ENCODE peak calls at places on chromosomes 1 and 21, in five cellular contexts. One of them, this sample, is unnamed.

GRCh38 chr1:73056826-73057225 is 774.5 kb upstream of the NEGR1 start:
- DNase-seq in gastrocnemius medialis: no peak
- DNase-seq in heart left ventricle: no peak
- DNase-seq in H9: no peak
- DNase-seq in HCT116: no peak
- DNase-seq in this sample: no peak

GRCh38 chr1:24526940-24527542 is 24.4 kb downstream of the RCAN3 start:
- DNase-seq in HCT116: peak; percentile 16
- DNase-seq in heart left ventricle: no peak
- DNase-seq in H9: no peak
- DNase-seq in gastrocnemius medialis: no peak
- DNase-seq in this sample: no peak

GRCh38 chr1:111471012-111471411 is 2.8 kb upstream of the C1orf162 start:
- DNase-seq in H9: no peak
- DNase-seq in HCT116: no peak
- DNase-seq in gastrocnemius medialis: peak; percentile 20
- DNase-seq in heart left ventricle: peak; percentile 44
- DNase-seq in this sample: peak; percentile 47

GRCh38 chr1:23422313-23422877 is 2.2 kb downstream of the TCEA3 start:
- DNase-seq in H9: no peak
- DNase-seq in gastrocnemius medialis: peak; percentile 33
- DNase-seq in HCT116: no peak
- DNase-seq in heart left ventricle: peak; percentile 74
- DNase-seq in this sample: peak; percentile 53

GRCh38 chr1:187621961-187622360 is 793.2 kb downstream of the PLA2G4A start:
- DNase-seq in H9: no peak
- DNase-seq in gastrocnemius medialis: no peak
- DNase-seq in heart left ventricle: no peak
- DNase-seq in HCT116: no peak
- DNase-seq in this sample: no peak

GRCh38 chr1:16397095-16397494 is 30.1 kb downstream of the SZRD1 start:
- DNase-seq in HCT116: no peak
- DNase-seq in gastrocnemius medialis: no peak
- DNase-seq in heart left ventricle: no peak
- DNase-seq in H9: no peak
- DNase-seq in this sample: no peak

GRCh38 chr1:109671067-109671466 is 3.2 kb downstream of the GSTM2 start:
- DNase-seq in H9: no peak
- DNase-seq in heart left ventricle: no peak
- DNase-seq in gastrocnemius medialis: no peak
- DNase-seq in HCT116: no peak
- DNase-seq in this sample: no peak

GRCh38 chr21:34073749-34074282 is 438 bp downstream of the MRPS6 start:
- DNase-seq in gastrocnemius medialis: peak; percentile 8
- DNase-seq in heart left ventricle: peak; percentile 53
- DNase-seq in H9: no peak
- DNase-seq in HCT116: no peak
- DNase-seq in this sample: no peak

GRCh38 chr1:69700770-69701169 is 133.0 kb downstream of the LRRC7 start:
- DNase-seq in heart left ventricle: no peak
- DNase-seq in gastrocnemius medialis: no peak
- DNase-seq in HCT116: peak; percentile 6
- DNase-seq in H9: peak; percentile 55
- DNase-seq in this sample: no peak

GRCh38 chr1:62401034-62401433 is 35.8 kb upstream of the USP1 start:
- DNase-seq in heart left ventricle: no peak
- DNase-seq in HCT116: no peak
- DNase-seq in gastrocnemius medialis: no peak
- DNase-seq in H9: no peak
- DNase-seq in this sample: no peak

GRCh38 chr1:65209005-65209885 is 61.2 kb downstream of the AK4 start:
- DNase-seq in gastrocnemius medialis: peak; percentile 6
- DNase-seq in heart left ventricle: no peak
- DNase-seq in HCT116: peak; percentile 31
- DNase-seq in H9: no peak
- DNase-seq in this sample: no peak

GRCh38 chr1:199020046-199020445 is 381.2 kb downstream of the PTPRC start:
- DNase-seq in gastrocnemius medialis: no peak
- DNase-seq in heart left ventricle: no peak
- DNase-seq in HCT116: no peak
- DNase-seq in H9: no peak
- DNase-seq in this sample: no peak

GRCh38 chr1:161506336-161507223 is 1.3 kb downstream of the FCGR2A start:
- DNase-seq in H9: no peak
- DNase-seq in HCT116: no peak
- DNase-seq in heart left ventricle: no peak
- DNase-seq in gastrocnemius medialis: peak; percentile 8
- DNase-seq in this sample: no peak

GRCh38 chr1:211951856-211952255 is 83.5 kb downstream of the INTS7 start:
- DNase-seq in gastrocnemius medialis: no peak
- DNase-seq in HCT116: peak; percentile 28
- DNase-seq in H9: no peak
- DNase-seq in heart left ventricle: no peak
- DNase-seq in this sample: no peak

GRCh38 chr1:50526431-50526830 is 103.2 kb upstream of the DMRTA2 start:
- DNase-seq in gastrocnemius medialis: no peak
- DNase-seq in heart left ventricle: no peak
- DNase-seq in HCT116: no peak
- DNase-seq in H9: no peak
- DNase-seq in this sample: no peak

GRCh38 chr1:51758310-51758709 is 120.2 kb downstream of the NRDC start:
- DNase-seq in heart left ventricle: no peak
- DNase-seq in gastrocnemius medialis: no peak
- DNase-seq in HCT116: no peak
- DNase-seq in H9: no peak
- DNase-seq in this sample: no peak

GRCh38 chr1:8147922-8148321 is 121.8 kb upstream of the ERRFI1 start:
- DNase-seq in H9: no peak
- DNase-seq in heart left ventricle: no peak
- DNase-seq in gastrocnemius medialis: no peak
- DNase-seq in HCT116: no peak
- DNase-seq in this sample: no peak

GRCh38 chr1:2789164-2789985 is 12.1 kb downstream of the TTC34 start:
- DNase-seq in heart left ventricle: no peak
- DNase-seq in gastrocnemius medialis: no peak
- DNase-seq in H9: no peak
- DNase-seq in HCT116: no peak
- DNase-seq in this sample: no peak

GRCh38 chr1:78339490-78339889 is 151.3 kb upstream of the PTGFR start:
- DNase-seq in HCT116: no peak
- DNase-seq in gastrocnemius medialis: no peak
- DNase-seq in H9: no peak
- DNase-seq in heart left ventricle: no peak
- DNase-seq in this sample: no peak

GRCh38 chr1:8398086-8398485 is 80.2 kb downstream of the SLC45A1 start:
- DNase-seq in HCT116: no peak
- DNase-seq in heart left ventricle: no peak
- DNase-seq in gastrocnemius medialis: no peak
- DNase-seq in H9: no peak
- DNase-seq in this sample: no peak

GRCh38 chr1:88998716-88999115 is 6.3 kb upstream of the KYAT3 start:
- DNase-seq in heart left ventricle: no peak
- DNase-seq in HCT116: peak; percentile 49
- DNase-seq in gastrocnemius medialis: no peak
- DNase-seq in H9: no peak
- DNase-seq in this sample: no peak

GRCh38 chr1:224629965-224630364 is 13.8 kb downstream of the CNIH3 start:
- DNase-seq in heart left ventricle: no peak
- DNase-seq in HCT116: no peak
- DNase-seq in H9: no peak
- DNase-seq in gastrocnemius medialis: no peak
- DNase-seq in this sample: no peak

GRCh38 chr1:46400398-46400797 is 6.3 kb downstream of the FAAH start:
- DNase-seq in H9: no peak
- DNase-seq in HCT116: no peak
- DNase-seq in heart left ventricle: no peak
- DNase-seq in gastrocnemius medialis: no peak
- DNase-seq in this sample: no peak

GRCh38 chr1:9181990-9182783 is 52.4 kb upstream of the H6PD start:
- DNase-seq in heart left ventricle: peak; percentile 52
- DNase-seq in gastrocnemius medialis: no peak
- DNase-seq in HCT116: no peak
- DNase-seq in H9: peak; percentile 62
- DNase-seq in this sample: no peak

GRCh38 chr1:181206513-181206912 is 118.0 kb downstream of the IER5 start:
- DNase-seq in gastrocnemius medialis: no peak
- DNase-seq in heart left ventricle: no peak
- DNase-seq in HCT116: no peak
- DNase-seq in H9: no peak
- DNase-seq in this sample: no peak

GRCh38 chr1:107789817-107790609 is 175.0 kb downstream of the VAV3 start:
- DNase-seq in gastrocnemius medialis: no peak
- DNase-seq in HCT116: no peak
- DNase-seq in heart left ventricle: no peak
- DNase-seq in H9: no peak
- DNase-seq in this sample: no peak

GRCh38 chr1:54008876-54009275 is 9.1 kb downstream of the LDLRAD1 start:
- DNase-seq in heart left ventricle: no peak
- DNase-seq in gastrocnemius medialis: no peak
- DNase-seq in HCT116: no peak
- DNase-seq in H9: no peak
- DNase-seq in this sample: no peak

DNA sequence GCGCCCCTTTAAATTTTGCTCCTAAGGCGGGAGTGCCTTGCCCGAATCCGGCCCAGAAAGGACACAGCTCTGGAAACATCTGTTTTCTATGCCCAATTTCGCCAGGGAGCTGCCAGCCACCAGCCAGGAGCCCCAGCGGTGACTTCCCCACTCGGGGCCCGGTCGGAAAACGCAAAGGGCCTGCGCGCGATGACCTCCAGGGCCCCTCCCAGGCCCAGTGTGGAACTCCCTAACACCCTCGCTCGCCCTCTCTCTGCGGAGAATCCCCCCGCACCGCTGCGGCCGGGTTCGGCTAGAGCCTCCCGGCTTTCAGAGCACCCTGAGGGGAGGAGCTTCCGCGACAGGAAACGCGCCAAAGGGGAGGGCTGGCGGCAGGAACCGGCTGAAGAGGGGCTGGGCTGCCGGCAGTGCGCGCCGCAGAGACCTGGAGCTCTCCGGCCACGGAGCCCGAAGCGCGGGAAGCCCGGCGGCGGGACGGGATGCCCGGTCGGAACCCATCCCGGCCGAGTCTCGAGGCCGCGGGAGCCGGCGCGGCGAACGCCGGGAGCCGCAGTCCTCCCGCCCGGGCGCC is 505 bp downstream of the CLSPN start:
- DNase-seq in gastrocnemius medialis: peak; percentile 39
- DNase-seq in heart left ventricle: peak; percentile 90
- DNase-seq in H9: peak; percentile 93
- DNase-seq in HCT116: peak; percentile 61
- DNase-seq in this sample: peak; percentile 78
- TF ChIP-seq CTCF in gastrocnemius medialis: no peak
- TF ChIP-seq CTCF in heart left ventricle: peak; percentile 35
- TF ChIP-seq CTCF in H9: peak; percentile 32
- TF ChIP-seq CTCF in HCT116: no peak
- TF ChIP-seq CTCF in this sample: no peak

GRCh38 chr21:43278766-43279577 is 110.2 kb downstream of the CRYAA start:
- DNase-seq in heart left ventricle: no peak
- DNase-seq in HCT116: no peak
- DNase-seq in H9: no peak
- DNase-seq in gastrocnemius medialis: no peak
- DNase-seq in this sample: no peak

GRCh38 chr21:43278359-43278758 is 109.6 kb downstream of the CRYAA start:
- DNase-seq in H9: no peak
- DNase-seq in heart left ventricle: no peak
- DNase-seq in HCT116: no peak
- DNase-seq in gastrocnemius medialis: no peak
- DNase-seq in this sample: no peak

GRCh38 chr21:43276811-43277210 is 108.0 kb downstream of the CRYAA start:
- DNase-seq in heart left ventricle: no peak
- DNase-seq in gastrocnemius medialis: no peak
- DNase-seq in HCT116: no peak
- DNase-seq in H9: no peak
- DNase-seq in this sample: no peak

GRCh38 chr21:43279578-43279894 is 110.7 kb downstream of the CRYAA start:
- DNase-seq in gastrocnemius medialis: no peak
- DNase-seq in HCT116: no peak
- DNase-seq in H9: no peak
- DNase-seq in heart left ventricle: no peak
- DNase-seq in this sample: no peak

DNA sequence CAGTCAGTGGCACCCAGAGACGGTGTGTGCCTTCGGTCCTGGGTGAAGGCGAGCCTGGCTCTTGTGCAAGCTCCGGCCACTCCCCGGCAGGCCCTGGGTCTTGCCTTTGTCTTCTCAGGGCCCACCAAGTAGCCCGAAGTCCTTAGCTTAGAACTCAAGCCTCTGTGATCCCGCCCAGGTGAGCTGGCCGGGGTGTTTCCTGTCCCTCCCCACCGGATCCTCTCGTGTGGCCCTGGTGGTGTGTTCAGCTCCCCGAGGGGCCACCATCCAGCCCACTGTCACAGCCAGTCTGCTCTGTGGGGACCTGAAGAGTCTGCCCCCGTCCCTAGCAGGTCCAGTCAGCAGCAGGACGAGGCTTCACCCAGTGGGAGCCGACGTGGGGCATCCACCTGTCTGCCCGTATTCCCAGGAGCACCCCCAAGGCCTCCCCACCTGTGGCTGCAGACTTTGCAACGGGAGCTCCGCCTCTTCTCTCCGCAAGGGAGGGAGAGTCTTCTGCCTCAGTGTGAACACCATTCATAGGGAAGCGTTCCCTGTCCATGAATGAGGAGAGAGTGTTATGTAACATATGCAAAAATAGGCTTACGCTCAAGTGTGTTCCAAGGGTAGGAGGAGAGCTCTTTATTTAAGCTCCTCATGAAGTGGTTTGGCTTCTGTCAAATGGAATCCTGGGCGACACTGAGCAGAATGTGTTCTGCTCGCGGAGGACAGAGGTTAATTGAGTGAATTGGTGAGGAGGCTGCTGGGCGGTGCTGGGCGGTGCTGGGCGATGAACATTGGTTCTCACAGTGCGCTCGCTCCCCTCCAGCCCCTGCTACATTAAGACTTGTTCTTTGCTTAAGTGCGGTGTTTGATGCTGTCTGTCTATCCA is 108.9 kb downstream of the CRYAA start:
- DNase-seq in H9: no peak
- DNase-seq in HCT116: no peak
- DNase-seq in gastrocnemius medialis: no peak
- DNase-seq in heart left ventricle: no peak
- DNase-seq in this sample: no peak
- H3K27me3 ChIP-seq in H9: no peaks in the 10 kb centered on the region
- H3K27me3 ChIP-seq in HCT116: peaks cover 5% of the 10 kb centered on the region
- H3K27me3 ChIP-seq in gastrocnemius medialis: peaks cover 15% of the 10 kb centered on the region
- H3K27me3 ChIP-seq in heart left ventricle: peaks cover 2% of the 10 kb centered on the region
- H3K27me3 ChIP-seq in this sample: peaks cover 33% of the 10 kb centered on the region

DNA sequence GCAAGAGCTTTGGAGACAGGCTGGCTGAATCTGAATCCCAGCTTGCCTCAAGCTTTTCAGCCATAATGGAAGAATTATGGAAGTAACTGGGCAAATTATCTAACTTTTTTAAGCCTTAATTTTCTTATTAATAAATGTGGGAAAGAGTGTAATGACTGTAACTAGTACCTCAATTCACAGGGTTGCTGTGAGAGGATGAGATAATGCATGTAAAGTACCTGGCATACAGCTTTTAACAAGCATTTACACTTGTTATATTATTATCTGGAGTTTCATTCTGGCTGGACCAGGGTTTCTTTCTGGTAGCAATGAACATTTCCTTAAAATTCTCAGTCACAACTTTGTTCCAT is 15.9 kb upstream of the TNFSF4 start:
- DNase-seq in HCT116: no peak
- DNase-seq in heart left ventricle: no peak
- DNase-seq in H9: no peak
- DNase-seq in gastrocnemius medialis: no peak
- DNase-seq in this sample: no peak
- TF ChIP-seq CTCF in HCT116: no peak
- TF ChIP-seq CTCF in heart left ventricle: no peak
- TF ChIP-seq CTCF in H9: no peak
- TF ChIP-seq CTCF in gastrocnemius medialis: no peak
- TF ChIP-seq CTCF in this sample: no peak

GRCh38 chr21:44352253-44352860 is 1.1 kb upstream of the TRPM2 start:
- DNase-seq in H9: no peak
- DNase-seq in heart left ventricle: no peak
- DNase-seq in HCT116: no peak
- DNase-seq in gastrocnemius medialis: no peak
- DNase-seq in this sample: no peak
- H3K27me3 ChIP-seq in H9: no peaks in the 10 kb centered on the region
- H3K27me3 ChIP-seq in heart left ventricle: peaks cover 34% of the 10 kb centered on the region
- H3K27me3 ChIP-seq in HCT116: no peaks in the 10 kb centered on the region
- H3K27me3 ChIP-seq in gastrocnemius medialis: peaks cover 25% of the 10 kb centered on the region
- H3K27me3 ChIP-seq in this sample: peaks cover 15% of the 10 kb centered on the region

This sample was measured in CD4-positive, alpha-beta T cell.